ENCODE peak calls at places on chromosomes 5 and 9, in four cellular contexts. One of them, this sample, is unnamed.

GRCh38 chr5:135038829-135039525 is 4.9 kb upstream of the PITX1 start:
- DNase-seq in A549: no peak
- DNase-seq in naive thymus-derived CD4-positive, alpha-beta T cell: no peak
- DNase-seq in tibial artery: no peak
- DNase-seq in this sample: no peak

GRCh38 chr9:94159069-94159915 is 75.0 kb downstream of the PTPDC1 start:
- DNase-seq in tibial artery: no peak
- DNase-seq in naive thymus-derived CD4-positive, alpha-beta T cell: no peak
- DNase-seq in A549: no peak
- DNase-seq in this sample: no peak

GRCh38 chr9:136686794-136687711 is at the start of gene AGPAT2:
- DNase-seq in naive thymus-derived CD4-positive, alpha-beta T cell: peak; percentile 35
- DNase-seq in A549: peak; percentile 70
- DNase-seq in tibial artery: peak; percentile 63
- DNase-seq in this sample: peak; percentile 37

GRCh38 chr5:174617910-174618309 is 106.5 kb upstream of the MSX2 start:
- DNase-seq in naive thymus-derived CD4-positive, alpha-beta T cell: no peak
- DNase-seq in A549: no peak
- DNase-seq in tibial artery: no peak
- DNase-seq in this sample: no peak

GRCh38 chr5:18985397-18985796 is 1002.6 kb downstream of the CDH18 start:
- DNase-seq in A549: no peak
- DNase-seq in naive thymus-derived CD4-positive, alpha-beta T cell: no peak
- DNase-seq in tibial artery: no peak
- DNase-seq in this sample: no peak

GRCh38 chr5:133256276-133256675 is 204.5 kb downstream of the HSPA4 start:
- DNase-seq in naive thymus-derived CD4-positive, alpha-beta T cell: no peak
- DNase-seq in A549: no peak
- DNase-seq in tibial artery: no peak
- DNase-seq in this sample: no peak

GRCh38 chr5:56037531-56038010 is 42.8 kb upstream of the IL6ST start:
- DNase-seq in A549: no peak
- DNase-seq in naive thymus-derived CD4-positive, alpha-beta T cell: no peak
- DNase-seq in tibial artery: peak; percentile 21
- DNase-seq in this sample: no peak

GRCh38 chr9:91060520-91061343 is 259.1 kb downstream of the SYK start:
- DNase-seq in tibial artery: peak; percentile 62
- DNase-seq in naive thymus-derived CD4-positive, alpha-beta T cell: no peak
- DNase-seq in A549: peak; percentile 91
- DNase-seq in this sample: no peak

GRCh38 chr9:137310190-137311052 is 8.3 kb upstream of the NRARP start:
- DNase-seq in tibial artery: no peak
- DNase-seq in naive thymus-derived CD4-positive, alpha-beta T cell: no peak
- DNase-seq in A549: peak; percentile 58
- DNase-seq in this sample: no peak

GRCh38 chr5:153792305-153792704 is 246.4 kb downstream of the FAM114A2 start:
- DNase-seq in tibial artery: no peak
- DNase-seq in A549: no peak
- DNase-seq in naive thymus-derived CD4-positive, alpha-beta T cell: no peak
- DNase-seq in this sample: no peak

GRCh38 chr9:99030082-99030481 is 74.8 kb upstream of the TGFBR1 start:
- DNase-seq in tibial artery: no peak
- DNase-seq in naive thymus-derived CD4-positive, alpha-beta T cell: no peak
- DNase-seq in A549: no peak
- DNase-seq in this sample: no peak

GRCh38 chr5:76292923-76293322 is 110.2 kb upstream of the IQGAP2 start:
- DNase-seq in A549: no peak
- DNase-seq in naive thymus-derived CD4-positive, alpha-beta T cell: no peak
- DNase-seq in tibial artery: peak; percentile 30
- DNase-seq in this sample: no peak

GRCh38 chr5:17217421-17218352 is at the start of gene BASP1:
- DNase-seq in naive thymus-derived CD4-positive, alpha-beta T cell: peak; percentile 44
- DNase-seq in tibial artery: peak; percentile 69
- DNase-seq in A549: peak; percentile 91
- DNase-seq in this sample: no peak
- H3K4me3 ChIP-seq in naive thymus-derived CD4-positive, alpha-beta T cell: peak within 1 kb of the TSS; percentile 27
- H3K4me3 ChIP-seq in tibial artery: peak within 1 kb of the TSS; percentile 75
- H3K4me3 ChIP-seq in A549: peak within 1 kb of the TSS; percentile 95
- H3K4me3 ChIP-seq in this sample: no peak within 1 kb of the TSS

DNA sequence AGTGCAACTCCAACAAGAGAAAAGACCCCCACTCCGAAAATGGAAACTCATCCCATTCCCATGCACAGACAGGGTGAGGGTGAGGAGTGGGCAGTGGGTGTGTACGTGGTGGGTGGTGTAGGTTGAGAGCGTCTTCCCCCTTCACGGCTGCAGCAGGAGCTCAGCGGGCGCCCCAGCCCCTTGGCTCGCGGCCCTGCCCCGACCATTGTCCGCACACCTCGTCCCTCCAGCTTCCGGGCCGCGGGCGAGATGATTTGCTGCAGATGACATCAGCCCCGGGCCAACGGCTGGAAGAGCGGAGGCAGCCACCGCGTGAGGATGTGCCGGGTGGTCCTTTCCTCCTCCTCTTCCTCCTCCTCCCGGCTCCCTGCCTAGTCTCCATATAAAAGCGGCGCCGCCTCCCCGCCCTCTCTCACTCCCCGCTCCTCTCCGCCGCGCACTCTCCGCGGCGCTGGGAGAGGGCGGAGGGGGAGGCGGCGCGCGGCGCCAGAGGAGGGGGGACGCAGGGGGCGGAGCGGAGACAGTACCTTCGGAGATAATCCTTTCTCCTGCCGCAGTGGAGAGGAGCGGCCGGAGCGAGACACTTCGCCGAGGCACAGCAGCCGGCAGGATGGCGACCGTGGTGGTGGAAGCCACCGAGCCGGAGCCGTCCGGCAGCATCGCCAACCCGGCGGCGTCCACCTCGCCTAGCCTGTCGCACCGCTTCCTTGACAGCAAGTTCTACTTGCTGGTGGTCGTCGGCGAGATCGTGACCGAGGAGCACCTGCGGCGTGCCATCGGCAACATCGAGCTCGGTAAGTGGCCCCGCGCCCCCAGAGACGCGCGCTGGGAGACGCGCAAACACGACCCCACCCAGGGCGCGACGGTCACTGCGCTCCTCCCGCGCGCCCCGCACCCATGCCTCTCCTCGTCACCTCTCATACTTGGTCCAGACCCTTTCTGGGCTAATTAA is at the start of gene MAP1B:
- DNase-seq in naive thymus-derived CD4-positive, alpha-beta T cell: no peak
- DNase-seq in tibial artery: peak; percentile 64
- DNase-seq in A549: peak; percentile 86
- DNase-seq in this sample: no peak
- H3K4me3 ChIP-seq in naive thymus-derived CD4-positive, alpha-beta T cell: no peak within 1 kb of the TSS
- H3K4me3 ChIP-seq in tibial artery: peak within 1 kb of the TSS; percentile 96
- H3K4me3 ChIP-seq in A549: peak within 1 kb of the TSS; percentile 84
- H3K4me3 ChIP-seq in this sample: peak within 1 kb of the TSS; percentile 46

DNA sequence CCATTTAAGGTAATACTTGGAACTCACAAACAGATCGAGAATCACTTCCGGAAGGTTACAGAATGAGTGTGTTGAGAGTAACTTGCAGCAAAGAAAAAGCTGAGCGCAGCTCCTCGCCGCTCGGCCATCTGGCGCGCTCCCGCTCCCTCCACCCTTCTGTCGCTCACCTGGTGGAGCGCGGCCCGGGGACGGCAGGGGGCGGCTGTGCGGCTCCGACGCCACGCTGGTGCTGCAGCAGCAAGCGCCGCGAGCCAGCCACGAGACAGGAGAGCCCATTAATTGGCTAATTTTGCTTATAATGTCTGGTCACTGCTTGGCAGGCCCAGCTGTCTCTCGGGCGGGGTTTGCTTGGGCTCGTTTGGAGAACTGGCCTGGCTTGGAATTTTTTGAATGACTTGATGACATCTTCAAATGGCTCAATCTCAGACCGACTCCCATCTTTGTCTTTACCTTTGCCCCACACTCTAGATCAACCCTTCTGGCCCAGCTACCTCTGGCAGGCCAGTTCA is 601.8 kb downstream of the CCDC171 start:
- DNase-seq in tibial artery: peak; percentile 36
- DNase-seq in A549: peak; percentile 27
- DNase-seq in naive thymus-derived CD4-positive, alpha-beta T cell: no peak
- DNase-seq in this sample: peak; percentile 75
- H3K4me3 ChIP-seq in tibial artery: peak overlapping the region; percentile 15
- H3K4me3 ChIP-seq in A549: no peak overlapping the region
- H3K4me3 ChIP-seq in naive thymus-derived CD4-positive, alpha-beta T cell: no peak overlapping the region
- H3K4me3 ChIP-seq in this sample: peak overlapping the region; percentile 39

DNA sequence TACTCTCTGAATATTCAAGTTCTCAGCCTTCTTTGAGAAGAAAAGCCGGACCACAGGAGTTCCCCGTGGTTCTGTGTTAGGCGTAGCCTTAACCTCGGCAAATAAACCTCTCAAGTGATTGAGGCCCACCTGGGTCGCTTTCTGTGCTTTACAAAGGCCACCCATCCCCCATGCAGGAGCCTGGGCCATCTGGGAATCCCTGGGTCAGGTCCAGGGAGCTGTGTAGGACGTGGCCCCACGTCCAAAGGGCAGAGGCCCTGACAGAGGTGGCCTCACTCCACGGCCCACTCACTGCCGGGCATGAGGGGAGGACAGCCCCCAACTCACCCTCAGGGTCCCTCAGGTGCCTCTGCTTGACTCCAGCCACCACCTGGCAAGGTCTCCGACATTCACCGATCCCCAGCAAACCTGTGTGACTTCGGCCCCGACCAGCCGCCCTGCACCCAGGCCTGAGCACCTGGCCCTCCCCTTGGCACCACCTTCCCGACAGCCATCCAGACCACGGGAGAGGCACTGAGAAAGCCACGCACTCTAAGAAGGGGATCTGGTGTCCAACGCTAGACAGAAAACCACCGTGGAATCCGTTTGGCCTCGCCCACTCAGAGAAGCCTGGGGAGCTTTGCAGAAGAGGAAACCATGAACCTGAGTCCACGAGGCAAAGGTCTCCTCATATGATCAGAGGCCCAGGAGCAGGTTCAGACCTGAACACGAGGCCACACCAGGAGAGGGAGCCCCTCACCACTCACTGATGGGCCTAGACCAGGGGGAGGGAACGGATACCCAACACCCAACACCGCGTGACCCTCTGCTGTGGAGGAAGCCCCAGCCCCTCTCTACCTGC is 4.5 kb downstream of the SLC12A7 start:
- DNase-seq in A549: no peak
- DNase-seq in tibial artery: no peak
- DNase-seq in naive thymus-derived CD4-positive, alpha-beta T cell: no peak
- DNase-seq in this sample: no peak
- H3K4me3 ChIP-seq in A549: no peak overlapping the region
- H3K4me3 ChIP-seq in tibial artery: no peak overlapping the region
- H3K4me3 ChIP-seq in naive thymus-derived CD4-positive, alpha-beta T cell: no peak overlapping the region
- H3K4me3 ChIP-seq in this sample: no peak overlapping the region

GRCh38 chr9:92966518-92966800 is 19.1 kb downstream of the FGD3 start:
- DNase-seq in naive thymus-derived CD4-positive, alpha-beta T cell: no peak
- DNase-seq in A549: no peak
- DNase-seq in tibial artery: no peak
- DNase-seq in this sample: no peak

GRCh38 chr9:92964607-92964975 is 17.3 kb downstream of the FGD3 start:
- DNase-seq in tibial artery: no peak
- DNase-seq in naive thymus-derived CD4-positive, alpha-beta T cell: no peak
- DNase-seq in A549: no peak
- DNase-seq in this sample: no peak

GRCh38 chr9:92963831-92964606 is 16.7 kb downstream of the FGD3 start:
- DNase-seq in A549: no peak
- DNase-seq in tibial artery: no peak
- DNase-seq in naive thymus-derived CD4-positive, alpha-beta T cell: peak; percentile 94
- DNase-seq in this sample: peak; percentile 74

GRCh38 chr9:92964981-92965758 is 17.8 kb downstream of the FGD3 start:
- DNase-seq in naive thymus-derived CD4-positive, alpha-beta T cell: no peak
- DNase-seq in tibial artery: peak; percentile 48
- DNase-seq in A549: no peak
- DNase-seq in this sample: no peak

GRCh38 chr9:92965759-92966517 is 18.6 kb downstream of the FGD3 start:
- DNase-seq in tibial artery: no peak
- DNase-seq in A549: no peak
- DNase-seq in naive thymus-derived CD4-positive, alpha-beta T cell: no peak
- DNase-seq in this sample: no peak
- H3K4me3 ChIP-seq in tibial artery: peak overlapping the region; percentile 35
- H3K4me3 ChIP-seq in A549: no peak overlapping the region
- H3K4me3 ChIP-seq in naive thymus-derived CD4-positive, alpha-beta T cell: peak overlapping the region; percentile 85
- H3K4me3 ChIP-seq in this sample: peak overlapping the region; percentile 70

This sample was measured in Jurkat, Clone E6-1.